ENCODE peak calls at places on chromosomes 13 and 19, in four cellular contexts. J is adrenal gland, P is A549, W is cardiac fibroblast. G is an unnamed sample.

GRCh38 chr13:32530841-32531253 is 7.7 kb downstream of the N4BP2L2 start:
- DNase-seq in J (no peak), P (no peak), W (peak), G (peak)

GRCh38 chr19:3788991-3789778 is 3.0 kb upstream of the MATK start:
- DNase-seq in J (no peak), P (no peak), W (no peak), G (no peak)

GRCh38 chr13:35914662-35915061 is 216.5 kb downstream of the DCLK1 start:
- DNase-seq in J (no peak), P (no peak), W (no peak), G (peak)

GRCh38 chr13:99278199-99278598 is 20.0 kb upstream of the GPR18 start:
- DNase-seq in J (no peak), P (no peak), W (no peak), G (no peak)

GRCh38 chr19:38251564-38252051 is 4.6 kb downstream of the PPP1R14A start:
- DNase-seq in J (peak), P (no peak), W (peak), G (no peak)

GRCh38 chr19:43820098-43820860 is 6.8 kb upstream of the ZNF283 start:
- DNase-seq in J (peak), P (peak), W (peak), G (peak)

GRCh38 chr13:106479849-106480400 is 55.5 kb downstream of the EFNB2 start:
- DNase-seq in J (no peak), P (no peak), W (no peak), G (no peak)

GRCh38 chr13:80117515-80117914 is 223.4 kb downstream of the SPRY2 start:
- DNase-seq in J (no peak), P (no peak), W (no peak), G (no peak)

GRCh38 chr13:25762288-25762687 is 289.5 kb downstream of the SHISA2 start:
- DNase-seq in J (no peak), P (no peak), W (no peak), G (no peak)

GRCh38 chr19:17073869-17074627 is 1.2 kb downstream of the HAUS8 start:
- DNase-seq in J (no peak), P (no peak), W (no peak), G (no peak)

GRCh38 chr19:37953576-37954303 is 46.7 kb downstream of the SIPA1L3 start:
- DNase-seq in J (no peak), P (no peak), W (peak), G (peak)

GRCh38 chr13:23541221-23541620 is 29.0 kb upstream of the TNFRSF19 start:
- DNase-seq in J (no peak), P (no peak), W (no peak), G (no peak)

GRCh38 chr19:56103027-56103614 is 18.0 kb downstream of the ZNF787 start:
- DNase-seq in J (no peak), P (no peak), W (no peak), G (no peak)

GRCh38 chr19:3003046-3003445 is 25.7 kb downstream of the TLE6 start:
- DNase-seq in J (peak), P (no peak), W (no peak), G (no peak)

GRCh38 chr13:112159575-112160547 is 92.9 kb downstream of the SOX1 start:
- DNase-seq in J (no peak), P (no peak), W (no peak), G (no peak)

GRCh38 chr19:35437152-35437951 is 10.7 kb upstream of the FFAR2 start:
- DNase-seq in J (no peak), P (no peak), W (peak), G (no peak)

GRCh38 chr13:111183959-111184684 is 69.0 kb downstream of the ARHGEF7 start:
- DNase-seq in J (no peak), P (no peak), W (no peak), G (no peak)

GRCh38 chr19:10752237-10752912 is 34.5 kb downstream of the DNM2 start:
- DNase-seq in J (peak), P (no peak), W (no peak), G (no peak)

GRCh38 chr19:46787040-46787330 is 1.4 kb downstream of the SLC1A5 start:
- DNase-seq in J (no peak), P (no peak), W (no peak), G (no peak)

GRCh38 chr13:49976314-49977258 is 20.3 kb upstream of the TRIM13 start:
- DNase-seq in J (peak), P (peak), W (peak), G (peak)

GRCh38 chr19:58095328-58095727 is 2.7 kb downstream of the ZSCAN18 start:
- DNase-seq in J (no peak), P (no peak), W (no peak), G (no peak)

GRCh38 chr13:93002071-93002470 is 224.5 kb upstream of the GPC6 start:
- DNase-seq in J (no peak), P (no peak), W (no peak), G (peak)

GRCh38 chr19:55432355-55432959 is 10.6 kb downstream of the SHISA7 start:
- DNase-seq in J (no peak), P (no peak), W (no peak), G (no peak)

GRCh38 chr19:34985249-34986022 is 14.7 kb upstream of the GRAMD1A start:
- DNase-seq in J (no peak), P (no peak), W (peak), G (peak)

GRCh38 chr13:93561553-93561952 is 334.9 kb downstream of the GPC6 start:
- DNase-seq in J (no peak), P (no peak), W (no peak), G (no peak)

GRCh38 chr13:40776681-40777165 is 5.7 kb upstream of the MRPS31 start:
- DNase-seq in J (no peak), P (no peak), W (peak), G (peak)

GRCh38 chr13:108595416-108596257 is 33.8 kb upstream of the MYO16 start:
- DNase-seq in J (no peak), P (no peak), W (no peak), G (peak)

GRCh38 chr19:1969176-1970002 is 28.4 kb downstream of the CSNK1G2 start:
- DNase-seq in J (no peak), P (no peak), W (no peak), G (no peak)

GRCh38 chr13:92097337-92097903 is 699.0 kb downstream of the GPC5 start:
- DNase-seq in J (no peak), P (no peak), W (peak), G (no peak)

GRCh38 chr19:18317998-18318800 is 4.7 kb downstream of the LSM4 start:
- DNase-seq in J (no peak), P (no peak), W (no peak), G (no peak)

GRCh38 chr13:98766716-98767115 is 14.2 kb upstream of the SLC15A1 start:
- DNase-seq in J (no peak), P (no peak), W (no peak), G (no peak)

GRCh38 chr13:99505814-99506269 is 4.6 kb downstream of the TM9SF2 start:
- DNase-seq in J (no peak), P (peak), W (peak), G (peak)

GRCh38 chr13:81409284-81409683 is 1068.4 kb upstream of the SPRY2 start:
- DNase-seq in J (no peak), P (no peak), W (no peak), G (no peak)
- TF ChIP-seq CTCF in J (no peak), P (no peak), W (no peak), G (no peak)

GRCh38 chr19:13309853-13310252 is 159.6 kb downstream of the IER2 start:
- DNase-seq in J (no peak), P (no peak), W (no peak), G (no peak)
- H3K4me3 ChIP-seq in J (no peak), P (no peak), W (no peak), G (no peak)

GRCh38 chr19:41431426-41432386 is 4.5 kb upstream of the B3GNT8 start:
- DNase-seq in J (no peak), P (no peak), W (peak), G (peak)
- TF ChIP-seq CTCF in J (peak), P (peak), W (peak), G (peak)

GRCh38 chr13:43787998-43788397 is 1.2 kb upstream of the ENOX1 start:
- DNase-seq in J (no peak), P (peak), W (peak), G (peak)
- H3K4me3 ChIP-seq in J (no peak), P (peak), W (no peak), G (peak)

GRCh38 chr19:13959141-13959961 is 7.0 kb downstream of the DCAF15 start:
- DNase-seq in J (no peak), P (no peak), W (no peak), G (no peak)

GRCh38 chr19:13961826-13962737 is 9.8 kb downstream of the DCAF15 start:
- DNase-seq in J (no peak), P (no peak), W (no peak), G (peak)

GRCh38 chr19:13959962-13960862 is 7.9 kb downstream of the DCAF15 start:
- DNase-seq in J (no peak), P (peak), W (no peak), G (no peak)

GRCh38 chr19:13962738-13963602 is 10.7 kb downstream of the DCAF15 start:
- DNase-seq in J (no peak), P (no peak), W (peak), G (peak)

DNA sequence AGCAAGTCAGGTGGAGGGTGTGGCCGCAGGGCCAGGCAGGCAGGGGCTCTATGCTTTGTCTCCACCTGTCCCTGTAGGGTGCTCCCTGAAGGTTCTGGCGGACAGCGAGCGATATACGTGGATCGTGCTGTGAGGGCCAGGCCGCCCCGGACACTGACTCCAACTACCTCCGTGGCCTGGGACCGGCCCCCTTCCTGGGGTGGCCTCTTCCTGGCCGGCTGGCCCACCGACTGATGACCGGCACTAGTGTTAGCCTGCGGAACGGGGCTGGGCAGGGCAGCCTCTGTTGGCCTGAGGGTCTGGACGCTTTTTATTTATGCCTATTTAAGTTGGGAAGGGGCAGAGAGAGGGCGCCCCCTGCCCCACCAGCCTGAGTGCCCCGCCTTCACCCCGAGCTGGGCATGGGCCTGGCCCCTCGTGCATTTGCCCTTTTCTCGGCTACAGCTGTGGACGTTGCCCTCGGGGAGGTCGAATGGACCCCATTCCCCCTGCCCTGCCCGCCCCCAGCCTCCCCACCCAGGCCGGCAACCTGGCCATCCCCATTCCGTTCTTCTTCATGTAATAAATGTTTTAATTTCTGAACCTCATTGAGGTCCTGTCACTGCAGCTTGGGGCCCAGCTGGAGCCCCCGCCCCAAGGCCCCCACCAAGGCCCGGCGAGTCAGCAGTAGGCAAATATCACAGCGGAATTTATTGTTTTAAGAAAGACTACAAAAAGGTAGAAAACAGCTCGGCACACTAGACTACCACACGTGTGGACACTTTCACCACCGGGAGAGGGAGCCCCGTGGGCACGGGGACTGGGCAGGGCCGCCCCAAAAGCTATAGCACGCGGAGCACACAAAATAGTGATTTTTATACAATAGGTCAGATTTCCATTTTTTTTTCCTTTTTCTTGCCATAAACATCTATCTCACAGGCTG is 8.8 kb downstream of the DCAF15 start:
- DNase-seq in J (no peak), P (no peak), W (no peak), G (no peak)
- TF ChIP-seq CTCF in J (no peak), P (no peak), W (no peak), G (no peak)

DNA sequence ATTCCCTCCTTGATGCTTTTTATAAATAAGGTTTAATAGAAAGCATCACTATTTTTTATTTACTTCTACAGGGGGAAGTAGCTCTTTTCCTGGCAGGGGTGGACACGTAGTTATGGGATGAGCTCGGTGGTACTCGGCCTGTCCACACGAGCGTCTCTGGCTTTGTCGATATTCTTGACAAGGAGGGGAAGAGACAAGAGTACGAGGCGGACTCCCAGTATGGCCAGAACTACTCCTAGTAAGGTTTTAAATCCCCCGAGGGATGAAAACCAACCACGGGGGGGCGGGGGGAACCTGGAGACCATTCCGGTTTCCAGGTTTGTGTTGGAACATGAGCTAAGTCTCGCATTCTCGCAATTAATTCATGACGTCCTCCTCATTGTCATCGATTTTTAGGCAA is 5.6 kb upstream of the BSG start:
- DNase-seq in J (no peak), P (no peak), W (no peak), G (no peak)
- H3K4me3 ChIP-seq in J (no peak), P (no peak), W (no peak), G (no peak)

GRCh38 chr13:60583196-60583908 is 186.3 kb downstream of the TDRD3 start:
- DNase-seq in J (no peak), P (no peak), W (peak), G (peak)
- TF ChIP-seq CTCF in J (no peak), P (no peak), W (peak), G (peak)

DNA sequence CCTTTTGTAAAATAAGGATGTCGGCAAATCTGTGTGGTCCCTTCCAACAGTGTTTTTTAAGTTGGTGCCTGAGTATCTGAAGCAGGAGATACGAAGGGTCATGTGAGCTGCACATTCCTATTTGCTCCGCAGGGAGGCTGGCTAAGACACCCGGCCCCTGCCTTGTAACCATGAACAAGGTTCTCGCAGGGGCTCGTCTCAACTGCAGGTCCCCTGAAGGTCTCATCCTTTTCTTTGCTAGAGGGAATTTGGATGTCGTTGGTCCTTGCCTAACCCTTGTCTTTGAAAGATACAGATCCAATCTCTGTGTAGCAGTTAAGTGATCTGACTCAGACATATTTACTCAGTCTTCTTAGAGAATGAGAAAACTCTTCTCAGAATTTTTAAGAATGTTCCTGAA is 64.4 kb downstream of the LRCH1 start:
- DNase-seq in J (no peak), P (no peak), W (peak), G (peak)
- H3K4me3 ChIP-seq in J (no peak), P (no peak), W (no peak), G (no peak)

GRCh38 chr13:37429976-37430375 is 168.6 kb downstream of the POSTN start:
- DNase-seq in J (no peak), P (no peak), W (peak), G (peak)

DNA sequence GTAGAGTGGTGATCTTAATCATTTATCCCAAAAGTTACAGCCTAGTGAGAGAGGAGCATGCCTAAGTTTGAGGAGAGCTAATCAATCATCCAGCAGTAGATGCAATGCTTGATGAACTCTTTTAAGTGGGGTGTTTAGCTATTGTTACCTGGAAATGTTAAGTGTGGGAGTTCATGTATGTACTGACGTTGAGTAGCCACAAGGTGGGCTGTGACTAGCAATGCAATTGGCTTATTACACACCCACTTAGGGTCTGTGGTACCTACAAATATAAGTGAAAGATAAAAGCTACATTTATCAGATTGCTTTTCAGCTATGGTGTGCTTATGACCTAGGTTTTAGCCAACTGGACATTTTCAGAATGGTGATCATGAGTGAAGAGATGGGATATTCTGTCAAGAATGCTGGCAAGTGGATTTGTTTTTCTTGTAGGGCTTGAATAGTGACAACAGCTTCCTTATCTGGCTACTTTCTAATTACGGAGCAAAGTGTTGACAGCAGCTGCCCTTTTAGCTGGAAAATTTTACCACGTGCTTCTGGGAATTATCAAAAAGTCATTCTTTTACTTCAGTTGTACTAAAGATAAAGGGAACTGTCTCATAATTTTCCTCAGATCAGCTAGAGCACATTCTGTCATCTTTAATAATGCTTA is 170.6 kb downstream of the POSTN start:
- DNase-seq in J (no peak), P (no peak), W (peak), G (no peak)
- TF ChIP-seq CTCF in J (no peak), P (no peak), W (no peak), G (no peak)

GRCh38 chr13:97436845-97437244 is 2.9 kb downstream of the RAP2A start:
- DNase-seq in J (no peak), P (no peak), W (no peak), G (no peak)
- H3K4me3 ChIP-seq in J (no peak), P (no peak), W (no peak), G (no peak)